ENCODE peak calls at places on chromosomes 7 and 10, in four cellular contexts. One of them, this sample, is unnamed.

GRCh38 chr10:27720529-27720928 is 25.1 kb downstream of the MKX start:
- DNase-seq in left lung: no peak
- DNase-seq in hepatocyte: no peak
- DNase-seq in tibial artery: no peak
- DNase-seq in this sample: no peak

GRCh38 chr10:13707156-13707881 is 120.6 kb downstream of the PRPF18 start:
- DNase-seq in left lung: peak
- DNase-seq in hepatocyte: peak
- DNase-seq in tibial artery: peak
- DNase-seq in this sample: peak

GRCh38 chr7:121329460-121330052 is 756 bp downstream of the WNT16 start:
- DNase-seq in left lung: no peak
- DNase-seq in hepatocyte: peak
- DNase-seq in tibial artery: no peak
- DNase-seq in this sample: no peak

GRCh38 chr7:70836279-70836678 is 295.7 kb upstream of the GALNT17 start:
- DNase-seq in left lung: no peak
- DNase-seq in hepatocyte: no peak
- DNase-seq in tibial artery: no peak
- DNase-seq in this sample: no peak

GRCh38 chr7:115019882-115020605 is 98.2 kb downstream of the MDFIC start:
- DNase-seq in left lung: no peak
- DNase-seq in hepatocyte: no peak
- DNase-seq in tibial artery: no peak
- DNase-seq in this sample: no peak

GRCh38 chr7:151060416-151061234 is 1.2 kb downstream of the SLC4A2 start:
- DNase-seq in left lung: peak
- DNase-seq in hepatocyte: peak
- DNase-seq in tibial artery: no peak
- DNase-seq in this sample: no peak

GRCh38 chr10:122863796-122864592 is 15.4 kb downstream of the FAM24B start:
- DNase-seq in left lung: no peak
- DNase-seq in hepatocyte: no peak
- DNase-seq in tibial artery: no peak
- DNase-seq in this sample: no peak

GRCh38 chr10:97640868-97641811 is 669 bp downstream of the PI4K2A start:
- DNase-seq in left lung: peak
- DNase-seq in hepatocyte: peak
- DNase-seq in tibial artery: peak
- DNase-seq in this sample: peak

GRCh38 chr10:71864861-71865473 is 13.9 kb upstream of the PSAP start:
- DNase-seq in left lung: no peak
- DNase-seq in hepatocyte: no peak
- DNase-seq in tibial artery: peak
- DNase-seq in this sample: no peak

GRCh38 chr7:151806938-151807775 is 69.8 kb downstream of the PRKAG2 start:
- DNase-seq in left lung: peak
- DNase-seq in hepatocyte: no peak
- DNase-seq in tibial artery: no peak
- DNase-seq in this sample: no peak

GRCh38 chr10:120433176-120433575 is 23.9 kb upstream of the PLPP4 start:
- DNase-seq in left lung: no peak
- DNase-seq in hepatocyte: no peak
- DNase-seq in tibial artery: no peak
- DNase-seq in this sample: no peak

GRCh38 chr7:22082553-22082885 is 136.8 kb upstream of the CDCA7L start:
- DNase-seq in left lung: no peak
- DNase-seq in hepatocyte: no peak
- DNase-seq in tibial artery: no peak
- DNase-seq in this sample: no peak
- H3K4me3 ChIP-seq in left lung: peak
- H3K4me3 ChIP-seq in hepatocyte: peak
- H3K4me3 ChIP-seq in tibial artery: peak
- H3K4me3 ChIP-seq in this sample: peak

GRCh38 chr10:86943316-86944030 is 13.9 kb downstream of the MMRN2 start:
- DNase-seq in left lung: no peak
- DNase-seq in hepatocyte: no peak
- DNase-seq in tibial artery: peak
- DNase-seq in this sample: no peak

GRCh38 chr10:86944471-86944870 is 12.9 kb downstream of the MMRN2 start:
- DNase-seq in left lung: no peak
- DNase-seq in hepatocyte: no peak
- DNase-seq in tibial artery: no peak
- DNase-seq in this sample: no peak

GRCh38 chr10:86942441-86943315 is 14.7 kb downstream of the MMRN2 start:
- DNase-seq in left lung: no peak
- DNase-seq in hepatocyte: no peak
- DNase-seq in tibial artery: peak
- DNase-seq in this sample: no peak

GRCh38 chr10:86944907-86945306 is 12.5 kb downstream of the MMRN2 start:
- DNase-seq in left lung: no peak
- DNase-seq in hepatocyte: no peak
- DNase-seq in tibial artery: peak
- DNase-seq in this sample: peak

DNA sequence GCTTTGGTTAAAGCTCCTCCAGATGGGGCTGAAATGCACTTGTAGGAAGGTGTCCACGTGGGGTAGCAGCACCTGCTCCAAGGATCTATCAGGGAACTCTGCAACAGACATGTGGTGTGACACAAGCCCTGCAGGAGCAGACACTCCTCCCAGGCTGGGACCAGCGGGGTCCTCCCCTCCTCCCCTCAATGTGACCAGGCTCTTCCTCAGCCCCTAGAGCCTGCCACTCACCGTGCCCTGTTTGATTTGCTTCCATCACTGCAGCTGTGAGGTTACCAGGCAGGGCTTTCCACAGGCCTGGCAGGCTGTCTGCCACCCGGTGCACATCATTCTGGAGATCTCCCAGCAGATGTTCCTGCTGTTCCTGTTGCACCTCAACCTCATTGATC is 13.4 kb downstream of the MMRN2 start:
- DNase-seq in left lung: no peak
- DNase-seq in hepatocyte: no peak
- DNase-seq in tibial artery: peak
- DNase-seq in this sample: no peak
- TF ChIP-seq CTCF in left lung: no peak
- TF ChIP-seq CTCF in hepatocyte: no peak
- TF ChIP-seq CTCF in tibial artery: no peak
- TF ChIP-seq CTCF in this sample: no peak

GRCh38 chr10:7193369-7193768 is 217.5 kb downstream of the SFMBT2 start:
- DNase-seq in left lung: no peak
- DNase-seq in hepatocyte: no peak
- DNase-seq in tibial artery: no peak
- DNase-seq in this sample: no peak

GRCh38 chr10:7195118-7195517 is 215.7 kb downstream of the SFMBT2 start:
- DNase-seq in left lung: no peak
- DNase-seq in hepatocyte: no peak
- DNase-seq in tibial artery: no peak
- DNase-seq in this sample: no peak

GRCh38 chr10:7196284-7196683 is 214.6 kb downstream of the SFMBT2 start:
- DNase-seq in left lung: no peak
- DNase-seq in hepatocyte: no peak
- DNase-seq in tibial artery: no peak
- DNase-seq in this sample: no peak

GRCh38 chr10:7192831-7193348 is 217.9 kb downstream of the SFMBT2 start:
- DNase-seq in left lung: no peak
- DNase-seq in hepatocyte: no peak
- DNase-seq in tibial artery: no peak
- DNase-seq in this sample: no peak

DNA sequence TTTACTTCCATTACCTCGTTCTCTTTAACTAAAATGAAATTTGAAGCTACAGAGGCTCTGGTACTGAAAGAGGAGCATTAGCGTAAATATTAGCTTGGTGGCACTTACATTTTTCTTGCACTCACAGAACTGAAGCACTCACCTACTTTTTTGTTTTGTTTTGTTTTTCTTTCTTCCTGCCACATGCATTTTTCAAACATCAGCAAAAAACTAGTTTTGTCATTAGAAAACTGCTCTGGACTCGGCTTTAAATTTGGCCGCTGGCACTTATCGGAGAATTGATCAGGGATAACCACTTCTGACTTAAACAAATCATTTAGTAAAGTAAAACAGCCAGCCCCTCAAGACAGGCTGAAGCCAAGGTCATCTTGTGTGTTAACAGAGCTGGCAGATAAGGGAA is 216.3 kb downstream of the SFMBT2 start:
- DNase-seq in left lung: no peak
- DNase-seq in hepatocyte: no peak
- DNase-seq in tibial artery: no peak
- DNase-seq in this sample: no peak
- H3K4me3 ChIP-seq in left lung: no peak
- H3K4me3 ChIP-seq in hepatocyte: no peak
- H3K4me3 ChIP-seq in tibial artery: no peak
- H3K4me3 ChIP-seq in this sample: no peak

GRCh38 chr7:33487998-33488682 is 358.8 kb downstream of the BBS9 start:
- DNase-seq in left lung: no peak
- DNase-seq in hepatocyte: no peak
- DNase-seq in tibial artery: no peak
- DNase-seq in this sample: no peak
- TF ChIP-seq CTCF in left lung: no peak
- TF ChIP-seq CTCF in hepatocyte: no peak
- TF ChIP-seq CTCF in tibial artery: no peak
- TF ChIP-seq CTCF in this sample: no peak

DNA sequence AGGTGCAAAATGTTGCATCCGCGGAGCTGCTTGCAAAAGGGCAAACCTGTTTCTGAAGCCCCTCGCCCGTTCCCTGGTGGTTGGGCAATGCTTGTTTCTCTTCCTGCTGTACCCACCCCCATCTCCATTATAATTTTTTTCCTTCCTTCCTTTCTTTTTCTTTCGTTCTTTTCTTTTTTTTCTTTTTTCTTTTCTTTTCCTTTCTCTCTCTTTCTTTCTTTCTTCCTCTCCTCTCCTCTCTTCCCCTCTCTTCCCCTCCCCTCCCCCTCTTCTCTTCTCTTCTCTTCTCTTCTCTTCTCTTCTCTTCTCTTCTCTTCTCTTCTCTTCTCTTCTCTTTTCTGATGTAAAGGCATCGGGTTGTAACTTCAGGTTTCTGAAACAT is 278.2 kb downstream of the GATA3 start:
- DNase-seq in left lung: no peak
- DNase-seq in hepatocyte: no peak
- DNase-seq in tibial artery: no peak
- DNase-seq in this sample: no peak
- H3K4me3 ChIP-seq in left lung: peak
- H3K4me3 ChIP-seq in hepatocyte: peak
- H3K4me3 ChIP-seq in tibial artery: no peak
- H3K4me3 ChIP-seq in this sample: peak

GRCh38 chr10:111037868-111038267 is 39.0 kb upstream of the ADRA2A start:
- DNase-seq in left lung: no peak
- DNase-seq in hepatocyte: no peak
- DNase-seq in tibial artery: no peak
- DNase-seq in this sample: no peak
- TF ChIP-seq CTCF in left lung: no peak
- TF ChIP-seq CTCF in hepatocyte: no peak
- TF ChIP-seq CTCF in tibial artery: no peak
- TF ChIP-seq CTCF in this sample: no peak

DNA sequence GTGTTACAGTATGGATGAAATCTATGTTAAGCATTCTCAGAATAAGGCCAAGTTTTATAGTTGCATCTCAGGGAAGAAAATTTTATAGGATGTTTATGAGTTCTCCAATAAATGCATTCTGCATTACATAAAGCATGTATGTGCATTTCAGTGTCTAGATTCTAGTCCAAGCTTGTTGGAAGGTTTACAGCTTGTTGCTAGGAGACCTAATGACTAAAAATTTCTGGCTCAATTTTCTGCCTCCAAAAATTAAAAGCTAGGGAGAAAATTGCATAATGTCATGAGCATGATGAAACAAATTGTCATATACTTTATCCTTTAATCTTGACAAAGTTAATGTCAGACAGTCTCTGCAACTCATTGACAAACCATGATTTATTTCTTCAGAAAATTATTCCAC is 18.5 kb downstream of the LIPM start:
- DNase-seq in left lung: no peak
- DNase-seq in hepatocyte: peak
- DNase-seq in tibial artery: no peak
- DNase-seq in this sample: no peak
- H3K4me3 ChIP-seq in left lung: no peak
- H3K4me3 ChIP-seq in hepatocyte: no peak
- H3K4me3 ChIP-seq in tibial artery: no peak
- H3K4me3 ChIP-seq in this sample: no peak

GRCh38 chr10:132320776-132321469 is 11.1 kb upstream of the LRRC27 start:
- DNase-seq in left lung: peak
- DNase-seq in hepatocyte: no peak
- DNase-seq in tibial artery: no peak
- DNase-seq in this sample: no peak

GRCh38 chr10:132325969-132326889 is 5.8 kb upstream of the LRRC27 start:
- DNase-seq in left lung: peak
- DNase-seq in hepatocyte: no peak
- DNase-seq in tibial artery: no peak
- DNase-seq in this sample: no peak

GRCh38 chr10:132321726-132322125 is 10.3 kb upstream of the LRRC27 start:
- DNase-seq in left lung: peak
- DNase-seq in hepatocyte: no peak
- DNase-seq in tibial artery: no peak
- DNase-seq in this sample: no peak

GRCh38 chr10:132319853-132320669 is 11.9 kb upstream of the LRRC27 start:
- DNase-seq in left lung: peak
- DNase-seq in hepatocyte: peak
- DNase-seq in tibial artery: no peak
- DNase-seq in this sample: peak

GRCh38 chr10:132322621-132323048 is 9.4 kb upstream of the LRRC27 start:
- DNase-seq in left lung: peak
- DNase-seq in hepatocyte: no peak
- DNase-seq in tibial artery: no peak
- DNase-seq in this sample: no peak
- TF ChIP-seq CTCF in left lung: no peak
- TF ChIP-seq CTCF in hepatocyte: no peak
- TF ChIP-seq CTCF in tibial artery: no peak
- TF ChIP-seq CTCF in this sample: no peak